ENCODE peak calls at places on chromosome 1, in ten cellular contexts. T is foreskin fibroblast; B is AG04449; X is CD8-positive, alpha-beta T cell; G is A549; W is omental fat pad; Y is osteoblast; M is retinal pigment epithelial cell; F is GM23338; S is IMR-90. I is an unnamed sample.

GRCh38 chr1:229104654-229105053 is 166.3 kb upstream of the RAB4A start:
- DNase-seq in T (no peak), B (no peak), X (no peak), G (no peak), W (no peak), Y (no peak), M (no peak), F (no peak), S (no peak), I (no peak)

GRCh38 chr1:8903908-8904650 is 25.6 kb upstream of the ENO1 start:
- DNase-seq in T (peak), B (peak), X (no peak), G (peak), W (peak), Y (peak), M (peak), F (no peak), S (peak), I (no peak)

GRCh38 chr1:243495442-243496172 is 239.8 kb downstream of the SDCCAG8 start:
- DNase-seq in T (peak), B (no peak), X (no peak), G (no peak), W (no peak), Y (peak), M (peak), F (no peak), S (peak), I (no peak)

GRCh38 chr1:31238986-31239613 is 587 bp downstream of the NKAIN1 start:
- DNase-seq in T (no peak), B (no peak), X (no peak), G (peak), W (no peak), Y (peak), M (no peak), F (peak), S (no peak), I (peak)

GRCh38 chr1:17629460-17629859 is 90.0 kb downstream of the ARHGEF10L start:
- DNase-seq in T (no peak), B (no peak), X (no peak), G (no peak), W (no peak), Y (no peak), M (no peak), F (peak), S (no peak), I (no peak)

GRCh38 chr1:206824327-206824726 is 41.1 kb upstream of the IL20 start:
- DNase-seq in T (no peak), B (no peak), X (no peak), G (no peak), W (no peak), Y (no peak), M (no peak), F (no peak), S (peak), I (no peak)

GRCh38 chr1:156838972-156839371 is 19.9 kb downstream of the INSRR start:
- DNase-seq in T (no peak), B (no peak), X (peak), G (no peak), W (no peak), Y (peak), M (no peak), F (peak), S (no peak), I (no peak)

GRCh38 chr1:85049735-85050166 is 1.5 kb upstream of the MCOLN3 start:
- DNase-seq in T (no peak), B (no peak), X (no peak), G (no peak), W (no peak), Y (no peak), M (no peak), F (peak), S (no peak), I (no peak)

GRCh38 chr1:228445867-228446584 is 29.4 kb upstream of the TRIM17 start:
- DNase-seq in T (peak), B (no peak), X (no peak), G (peak), W (no peak), Y (peak), M (peak), F (peak), S (peak), I (peak)

GRCh38 chr1:226981386-226981817 is 41.3 kb downstream of the COQ8A start:
- DNase-seq in T (no peak), B (no peak), X (no peak), G (no peak), W (peak), Y (no peak), M (no peak), F (no peak), S (no peak), I (no peak)

GRCh38 chr1:198929961-198930599 is 291.2 kb downstream of the PTPRC start:
- DNase-seq in T (no peak), B (no peak), X (no peak), G (peak), W (no peak), Y (no peak), M (no peak), F (peak), S (peak), I (no peak)

GRCh38 chr1:41102208-41102607 is 80.7 kb upstream of the SLFNL1 start:
- DNase-seq in T (peak), B (peak), X (no peak), G (peak), W (peak), Y (peak), M (peak), F (no peak), S (peak), I (no peak)

GRCh38 chr1:21149862-21150432 is 26.8 kb downstream of the EIF4G3 start:
- DNase-seq in T (peak), B (peak), X (no peak), G (peak), W (no peak), Y (peak), M (peak), F (peak), S (peak), I (no peak)

GRCh38 chr1:201585099-201585498 is 46.2 kb downstream of the NAV1 start:
- DNase-seq in T (no peak), B (no peak), X (no peak), G (no peak), W (no peak), Y (no peak), M (no peak), F (no peak), S (peak), I (no peak)

GRCh38 chr1:109864063-109864822 is 46.4 kb upstream of the CSF1 start:
- DNase-seq in T (no peak), B (no peak), X (no peak), G (no peak), W (no peak), Y (no peak), M (no peak), F (peak), S (peak), I (no peak)

GRCh38 chr1:29655145-29655544 is 418.8 kb downstream of the PTPRU start:
- DNase-seq in T (no peak), B (no peak), X (no peak), G (no peak), W (no peak), Y (no peak), M (no peak), F (no peak), S (no peak), I (no peak)

DNA sequence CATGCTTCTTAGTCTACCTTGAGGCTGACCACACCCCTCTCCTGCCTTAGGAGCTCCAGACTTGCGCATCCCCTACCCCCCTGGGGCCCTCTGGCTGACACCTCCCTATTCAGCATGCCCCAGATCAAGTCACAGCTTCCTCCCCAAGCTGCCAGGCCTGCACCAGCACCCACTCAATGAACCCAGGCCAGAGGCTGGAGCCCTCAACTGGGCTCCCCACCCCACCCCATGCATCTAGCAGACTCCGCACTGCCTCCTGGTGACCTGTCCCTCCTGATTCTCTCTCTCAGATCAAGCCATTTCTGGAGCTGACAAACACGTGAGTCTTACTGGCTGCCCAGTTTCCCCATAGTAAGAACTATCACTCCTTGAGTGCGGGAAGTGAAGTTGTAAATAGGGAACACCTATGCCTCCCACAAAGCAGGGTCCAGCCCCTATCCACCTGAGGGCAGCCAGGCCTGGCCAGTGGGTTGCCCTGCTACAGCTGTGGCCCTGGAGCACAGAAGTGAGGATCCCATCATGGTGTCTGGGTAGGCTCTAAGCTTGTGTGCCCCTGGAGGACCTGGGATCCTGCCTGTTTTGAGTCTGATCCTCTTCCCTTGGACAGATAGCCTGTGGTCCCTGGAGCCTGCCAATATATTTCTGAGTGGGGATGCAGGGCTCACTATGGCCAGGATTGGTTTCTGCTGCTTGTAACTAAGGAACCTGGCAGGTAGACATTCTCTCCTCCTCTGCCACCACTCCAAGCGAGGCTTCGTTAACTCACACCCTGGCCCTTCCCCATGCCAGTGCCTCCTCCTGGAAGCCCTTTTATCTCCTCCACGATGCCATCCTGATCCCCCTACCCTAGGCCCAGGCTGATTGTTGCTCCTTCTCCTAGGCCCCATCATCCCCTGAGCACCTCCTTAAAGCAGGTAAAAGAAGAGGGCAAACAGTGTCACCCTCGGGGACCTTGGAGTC is 118.2 kb downstream of the DMRTB1 start:
- DNase-seq in T (no peak), B (no peak), X (no peak), G (no peak), W (no peak), Y (peak), M (no peak), F (peak), S (no peak), I (no peak)
- TF ChIP-seq CTCF in T (no peak), B (no peak), X (no peak), G (no peak), W (no peak), Y (no peak), M (peak), F (peak), S (no peak), I (no peak)

GRCh38 chr1:87989346-87989745 is 660.7 kb downstream of the LMO4 start:
- DNase-seq in T (no peak), B (no peak), X (no peak), G (peak), W (no peak), Y (no peak), M (no peak), F (peak), S (no peak), I (no peak)
- TF ChIP-seq CTCF in T (no peak), B (no peak), X (no peak), G (no peak), W (no peak), Y (no peak), M (no peak), F (peak), S (no peak), I (no peak)

GRCh38 chr1:43552813-43553212 is 22.1 kb downstream of the PTPRF start:
- DNase-seq in T (no peak), B (no peak), X (no peak), G (peak), W (no peak), Y (peak), M (no peak), F (no peak), S (peak), I (no peak)

GRCh38 chr1:43556772-43557171 is 26.1 kb downstream of the PTPRF start:
- DNase-seq in T (no peak), B (no peak), X (no peak), G (no peak), W (no peak), Y (no peak), M (no peak), F (no peak), S (no peak), I (no peak)

GRCh38 chr1:43552059-43552742 is 21.5 kb downstream of the PTPRF start:
- DNase-seq in T (no peak), B (no peak), X (no peak), G (no peak), W (no peak), Y (no peak), M (no peak), F (no peak), S (no peak), I (no peak)

GRCh38 chr1:43551396-43551888 is 20.8 kb downstream of the PTPRF start:
- DNase-seq in T (no peak), B (no peak), X (no peak), G (no peak), W (no peak), Y (no peak), M (no peak), F (no peak), S (no peak), I (no peak)

GRCh38 chr1:43554444-43554992 is 23.8 kb downstream of the PTPRF start:
- DNase-seq in T (no peak), B (no peak), X (no peak), G (peak), W (no peak), Y (peak), M (no peak), F (peak), S (peak), I (no peak)
- TF ChIP-seq CTCF in T (peak), B (peak), X (peak), G (peak), W (no peak), Y (peak), M (peak), F (peak), S (peak), I (peak)

DNA sequence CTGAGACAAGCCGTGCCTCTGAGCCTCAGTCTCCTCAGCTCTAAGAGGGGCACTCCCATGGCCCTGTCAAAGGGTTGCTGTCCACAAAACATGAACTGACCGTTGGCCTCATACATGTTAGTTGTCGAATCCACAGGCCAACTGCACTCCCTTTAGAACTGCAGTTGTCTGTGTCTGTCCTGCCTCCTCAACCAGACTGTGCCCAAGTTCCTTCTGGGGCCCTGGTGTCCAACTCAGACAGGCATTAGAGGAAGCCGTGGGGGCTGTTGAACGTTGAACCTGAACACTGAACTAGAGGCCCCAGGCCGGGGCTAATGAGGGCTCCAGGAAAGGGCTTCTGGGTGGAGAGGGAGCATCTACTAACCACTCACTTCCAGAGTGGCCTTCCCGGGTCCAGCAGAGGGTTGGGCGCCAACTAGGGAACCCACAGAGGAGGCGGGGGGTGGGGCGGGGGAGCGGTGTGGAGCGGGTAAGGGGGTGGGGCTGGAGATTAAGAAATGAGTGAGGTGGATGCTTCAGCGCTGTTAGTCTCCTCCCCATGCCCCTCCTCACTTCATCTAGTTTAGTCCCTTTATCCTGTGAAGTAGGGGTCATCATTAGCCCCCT is at the start of gene RAB42:
- DNase-seq in T (peak), B (no peak), X (no peak), G (no peak), W (no peak), Y (peak), M (no peak), F (peak), S (no peak), I (no peak)
- TF ChIP-seq CTCF in T (no peak), B (no peak), X (no peak), G (no peak), W (no peak), Y (no peak), M (no peak), F (no peak), S (no peak), I (no peak)

GRCh38 chr1:14261395-14261794 is 337.1 kb upstream of the KAZN start:
- DNase-seq in T (no peak), B (no peak), X (no peak), G (no peak), W (no peak), Y (no peak), M (no peak), F (no peak), S (no peak), I (no peak)

GRCh38 chr1:14263207-14263606 is 335.3 kb upstream of the KAZN start:
- DNase-seq in T (no peak), B (no peak), X (no peak), G (no peak), W (no peak), Y (no peak), M (no peak), F (no peak), S (no peak), I (no peak)

GRCh38 chr1:14263671-14264070 is 334.8 kb upstream of the KAZN start:
- DNase-seq in T (no peak), B (no peak), X (no peak), G (no peak), W (no peak), Y (no peak), M (no peak), F (no peak), S (no peak), I (no peak)

GRCh38 chr1:14260480-14260879 is 338.0 kb upstream of the KAZN start:
- DNase-seq in T (no peak), B (no peak), X (no peak), G (no peak), W (no peak), Y (no peak), M (no peak), F (no peak), S (no peak), I (no peak)

GRCh38 chr1:14262582-14262981 is 335.9 kb upstream of the KAZN start:
- DNase-seq in T (no peak), B (no peak), X (no peak), G (no peak), W (no peak), Y (no peak), M (no peak), F (no peak), S (no peak), I (no peak)
- TF ChIP-seq CTCF in T (no peak), B (no peak), X (no peak), G (no peak), W (no peak), Y (no peak), M (no peak), F (no peak), S (no peak), I (no peak)

GRCh38 chr1:83834621-83835264 is 164.2 kb downstream of the TTLL7 start:
- DNase-seq in T (no peak), B (no peak), X (no peak), G (no peak), W (no peak), Y (no peak), M (no peak), F (peak), S (no peak), I (no peak)
- TF ChIP-seq CTCF in T (no peak), B (no peak), X (no peak), G (no peak), W (no peak), Y (no peak), M (no peak), F (peak), S (no peak), I (peak)

GRCh38 chr1:36450270-36450918 is at the start of gene OSCP1:
- DNase-seq in T (peak), B (peak), X (peak), G (peak), W (peak), Y (peak), M (peak), F (peak), S (peak), I (peak)
- TF ChIP-seq CTCF in T (no peak), B (no peak), X (no peak), G (no peak), W (no peak), Y (no peak), M (no peak), F (no peak), S (no peak), I (no peak)

DNA sequence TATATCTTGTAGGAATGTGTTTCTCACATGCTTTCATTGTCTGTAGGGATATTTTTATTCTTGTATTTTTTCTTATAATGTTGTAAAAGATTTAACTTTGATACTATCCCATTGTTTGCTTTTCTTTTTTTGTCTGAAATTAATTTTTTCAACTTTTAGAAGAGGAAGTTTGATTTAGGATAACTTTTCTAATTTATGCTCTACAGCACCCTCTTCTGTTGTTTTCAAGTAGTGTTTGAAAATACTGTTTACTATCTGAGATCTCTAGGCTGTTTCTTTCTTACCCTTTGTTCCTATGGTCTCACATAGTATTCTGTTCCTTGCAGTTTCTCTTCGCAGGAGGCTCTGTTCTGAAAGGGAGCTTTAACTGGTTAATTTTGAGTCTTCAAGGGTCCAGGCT is 21.9 kb downstream of the ABCD3 start:
- DNase-seq in T (no peak), B (no peak), X (no peak), G (no peak), W (no peak), Y (no peak), M (no peak), F (no peak), S (no peak), I (no peak)
- TF ChIP-seq CTCF in T (no peak), B (no peak), X (no peak), G (no peak), W (no peak), Y (no peak), M (no peak), F (peak), S (no peak), I (peak)

DNA sequence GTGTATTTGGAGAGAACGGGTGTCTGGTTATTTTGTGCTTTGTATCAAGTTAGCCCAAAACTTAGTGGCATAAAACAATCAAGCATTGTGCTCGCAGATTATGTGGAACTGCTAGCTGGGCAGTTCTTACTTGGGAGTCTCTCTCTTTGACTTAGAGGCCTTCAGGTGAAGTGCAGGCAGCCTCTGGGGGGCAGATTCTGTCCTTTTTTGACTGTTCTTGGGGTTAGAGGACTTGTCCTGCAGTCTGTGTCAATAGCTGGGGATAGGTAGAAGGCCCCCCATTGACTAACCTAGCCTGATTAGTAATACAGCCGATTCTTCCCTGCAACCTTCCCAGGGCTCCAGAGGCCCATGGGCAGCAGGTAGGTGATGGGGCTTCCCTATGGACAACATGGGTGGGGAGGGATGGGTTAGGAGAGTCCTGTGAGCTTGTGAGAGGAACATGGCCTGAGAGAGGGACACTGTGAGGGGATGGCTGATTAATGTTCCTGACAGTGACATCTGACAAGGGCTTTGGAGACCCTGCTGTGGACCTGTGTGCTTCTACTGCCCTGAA is 37.2 kb upstream of the ACOT11 start:
- DNase-seq in T (no peak), B (no peak), X (no peak), G (no peak), W (no peak), Y (peak), M (no peak), F (no peak), S (no peak), I (no peak)
- TF ChIP-seq CTCF in T (no peak), B (no peak), X (no peak), G (no peak), W (no peak), Y (no peak), M (no peak), F (peak), S (no peak), I (no peak)